ENCODE peak calls at places on chromosomes 6 and 20, in five cellular contexts. One of them, this sample, is unnamed.

GRCh38 chr20:22924949-22925612 is 110.0 kb upstream of the SSTR4 start:
- ATAC-seq in PC-3: no peak
- ATAC-seq in mucosa of descending colon: no peak
- ATAC-seq in gastroesophageal sphincter: no peak
- ATAC-seq in activated CD4-positive, CD25-positive, alpha-beta regulatory T cell treated with anti-CD3 and anti-CD28 coated beads, Interleukin-2, amount 50 U/mL, for 24 hours: no peak
- ATAC-seq in this sample: no peak

GRCh38 chr6:149032599-149033405 is 284.7 kb upstream of the TAB2 start:
- ATAC-seq in PC-3: peak
- ATAC-seq in mucosa of descending colon: peak
- ATAC-seq in gastroesophageal sphincter: no peak
- ATAC-seq in activated CD4-positive, CD25-positive, alpha-beta regulatory T cell treated with anti-CD3 and anti-CD28 coated beads, Interleukin-2, amount 50 U/mL, for 24 hours: peak
- ATAC-seq in this sample: peak

GRCh38 chr6:17972074-17972966 is 15.1 kb downstream of the KIF13A start:
- ATAC-seq in PC-3: no peak
- ATAC-seq in mucosa of descending colon: peak
- ATAC-seq in gastroesophageal sphincter: no peak
- ATAC-seq in activated CD4-positive, CD25-positive, alpha-beta regulatory T cell treated with anti-CD3 and anti-CD28 coated beads, Interleukin-2, amount 50 U/mL, for 24 hours: no peak
- ATAC-seq in this sample: no peak

GRCh38 chr6:163438940-163439335 is 24.4 kb downstream of the QKI start:
- ATAC-seq in PC-3: no peak
- ATAC-seq in mucosa of descending colon: no peak
- ATAC-seq in gastroesophageal sphincter: no peak
- ATAC-seq in activated CD4-positive, CD25-positive, alpha-beta regulatory T cell treated with anti-CD3 and anti-CD28 coated beads, Interleukin-2, amount 50 U/mL, for 24 hours: no peak
- ATAC-seq in this sample: no peak

GRCh38 chr20:50296450-50297375 is 106.1 kb downstream of the CEBPB start:
- ATAC-seq in PC-3: no peak
- ATAC-seq in mucosa of descending colon: no peak
- ATAC-seq in gastroesophageal sphincter: no peak
- ATAC-seq in activated CD4-positive, CD25-positive, alpha-beta regulatory T cell treated with anti-CD3 and anti-CD28 coated beads, Interleukin-2, amount 50 U/mL, for 24 hours: no peak
- ATAC-seq in this sample: no peak

GRCh38 chr20:50957798-50958732 is at the start of gene DPM1:
- ATAC-seq in PC-3: peak
- ATAC-seq in mucosa of descending colon: peak
- ATAC-seq in gastroesophageal sphincter: peak
- ATAC-seq in activated CD4-positive, CD25-positive, alpha-beta regulatory T cell treated with anti-CD3 and anti-CD28 coated beads, Interleukin-2, amount 50 U/mL, for 24 hours: peak
- ATAC-seq in this sample: peak

GRCh38 chr6:158680441-158680840 is 30.6 kb downstream of the SYTL3 start:
- ATAC-seq in PC-3: no peak
- ATAC-seq in mucosa of descending colon: no peak
- ATAC-seq in gastroesophageal sphincter: no peak
- ATAC-seq in activated CD4-positive, CD25-positive, alpha-beta regulatory T cell treated with anti-CD3 and anti-CD28 coated beads, Interleukin-2, amount 50 U/mL, for 24 hours: no peak
- ATAC-seq in this sample: no peak

GRCh38 chr20:10313701-10314100 is 95.1 kb downstream of the SNAP25 start:
- ATAC-seq in PC-3: no peak
- ATAC-seq in mucosa of descending colon: no peak
- ATAC-seq in gastroesophageal sphincter: no peak
- ATAC-seq in activated CD4-positive, CD25-positive, alpha-beta regulatory T cell treated with anti-CD3 and anti-CD28 coated beads, Interleukin-2, amount 50 U/mL, for 24 hours: no peak
- ATAC-seq in this sample: no peak

GRCh38 chr6:33846226-33846625 is 42.4 kb upstream of the MLN start:
- ATAC-seq in PC-3: no peak
- ATAC-seq in mucosa of descending colon: no peak
- ATAC-seq in gastroesophageal sphincter: no peak
- ATAC-seq in activated CD4-positive, CD25-positive, alpha-beta regulatory T cell treated with anti-CD3 and anti-CD28 coated beads, Interleukin-2, amount 50 U/mL, for 24 hours: no peak
- ATAC-seq in this sample: peak

GRCh38 chr6:150932976-150933375 is 67.5 kb downstream of the MTHFD1L start:
- ATAC-seq in PC-3: no peak
- ATAC-seq in mucosa of descending colon: no peak
- ATAC-seq in gastroesophageal sphincter: no peak
- ATAC-seq in activated CD4-positive, CD25-positive, alpha-beta regulatory T cell treated with anti-CD3 and anti-CD28 coated beads, Interleukin-2, amount 50 U/mL, for 24 hours: no peak
- ATAC-seq in this sample: no peak

GRCh38 chr6:16688984-16689636 is 72.2 kb downstream of the ATXN1 start:
- ATAC-seq in PC-3: peak
- ATAC-seq in mucosa of descending colon: no peak
- ATAC-seq in gastroesophageal sphincter: no peak
- ATAC-seq in activated CD4-positive, CD25-positive, alpha-beta regulatory T cell treated with anti-CD3 and anti-CD28 coated beads, Interleukin-2, amount 50 U/mL, for 24 hours: no peak
- ATAC-seq in this sample: no peak

GRCh38 chr6:136563386-136564152 is 13.3 kb upstream of the MAP7 start:
- ATAC-seq in PC-3: no peak
- ATAC-seq in mucosa of descending colon: no peak
- ATAC-seq in gastroesophageal sphincter: no peak
- ATAC-seq in activated CD4-positive, CD25-positive, alpha-beta regulatory T cell treated with anti-CD3 and anti-CD28 coated beads, Interleukin-2, amount 50 U/mL, for 24 hours: no peak
- ATAC-seq in this sample: no peak

GRCh38 chr6:156687875-156688549 is 89.2 kb upstream of the ARID1B start:
- ATAC-seq in PC-3: peak
- ATAC-seq in mucosa of descending colon: peak
- ATAC-seq in gastroesophageal sphincter: no peak
- ATAC-seq in activated CD4-positive, CD25-positive, alpha-beta regulatory T cell treated with anti-CD3 and anti-CD28 coated beads, Interleukin-2, amount 50 U/mL, for 24 hours: no peak
- ATAC-seq in this sample: no peak

GRCh38 chr6:156378853-156379252 is 398.3 kb upstream of the ARID1B start:
- ATAC-seq in PC-3: no peak
- ATAC-seq in mucosa of descending colon: no peak
- ATAC-seq in gastroesophageal sphincter: no peak
- ATAC-seq in activated CD4-positive, CD25-positive, alpha-beta regulatory T cell treated with anti-CD3 and anti-CD28 coated beads, Interleukin-2, amount 50 U/mL, for 24 hours: no peak
- ATAC-seq in this sample: peak

GRCh38 chr20:50820515-50821256 is 25.8 kb downstream of the BCAS4 start:
- ATAC-seq in PC-3: no peak
- ATAC-seq in mucosa of descending colon: no peak
- ATAC-seq in gastroesophageal sphincter: no peak
- ATAC-seq in activated CD4-positive, CD25-positive, alpha-beta regulatory T cell treated with anti-CD3 and anti-CD28 coated beads, Interleukin-2, amount 50 U/mL, for 24 hours: no peak
- ATAC-seq in this sample: no peak

GRCh38 chr20:62795023-62795761 is 1.1 kb upstream of the MRGBP start:
- ATAC-seq in PC-3: peak
- ATAC-seq in mucosa of descending colon: peak
- ATAC-seq in gastroesophageal sphincter: no peak
- ATAC-seq in activated CD4-positive, CD25-positive, alpha-beta regulatory T cell treated with anti-CD3 and anti-CD28 coated beads, Interleukin-2, amount 50 U/mL, for 24 hours: peak
- ATAC-seq in this sample: peak

GRCh38 chr6:1057490-1058135 is 254.3 kb upstream of the FOXQ1 start:
- ATAC-seq in PC-3: no peak
- ATAC-seq in mucosa of descending colon: no peak
- ATAC-seq in gastroesophageal sphincter: no peak
- ATAC-seq in activated CD4-positive, CD25-positive, alpha-beta regulatory T cell treated with anti-CD3 and anti-CD28 coated beads, Interleukin-2, amount 50 U/mL, for 24 hours: no peak
- ATAC-seq in this sample: no peak

GRCh38 chr6:168417158-168417557 is 23.8 kb upstream of the SMOC2 start:
- ATAC-seq in PC-3: no peak
- ATAC-seq in mucosa of descending colon: peak
- ATAC-seq in gastroesophageal sphincter: no peak
- ATAC-seq in activated CD4-positive, CD25-positive, alpha-beta regulatory T cell treated with anti-CD3 and anti-CD28 coated beads, Interleukin-2, amount 50 U/mL, for 24 hours: no peak
- ATAC-seq in this sample: no peak

GRCh38 chr20:31712112-31712553 is 10.5 kb downstream of the BCL2L1 start:
- ATAC-seq in PC-3: no peak
- ATAC-seq in mucosa of descending colon: peak
- ATAC-seq in gastroesophageal sphincter: peak
- ATAC-seq in activated CD4-positive, CD25-positive, alpha-beta regulatory T cell treated with anti-CD3 and anti-CD28 coated beads, Interleukin-2, amount 50 U/mL, for 24 hours: no peak
- ATAC-seq in this sample: no peak

GRCh38 chr6:117600008-117600743 is 2.1 kb downstream of the GOPC start:
- ATAC-seq in PC-3: no peak
- ATAC-seq in mucosa of descending colon: no peak
- ATAC-seq in gastroesophageal sphincter: no peak
- ATAC-seq in activated CD4-positive, CD25-positive, alpha-beta regulatory T cell treated with anti-CD3 and anti-CD28 coated beads, Interleukin-2, amount 50 U/mL, for 24 hours: no peak
- ATAC-seq in this sample: no peak

GRCh38 chr20:51034988-51035656 is 12.2 kb upstream of the KCNG1 start:
- ATAC-seq in PC-3: no peak
- ATAC-seq in mucosa of descending colon: no peak
- ATAC-seq in gastroesophageal sphincter: no peak
- ATAC-seq in activated CD4-positive, CD25-positive, alpha-beta regulatory T cell treated with anti-CD3 and anti-CD28 coated beads, Interleukin-2, amount 50 U/mL, for 24 hours: no peak
- ATAC-seq in this sample: no peak

GRCh38 chr6:35294308-35294945 is 3.2 kb upstream of the DEF6 start:
- ATAC-seq in PC-3: peak
- ATAC-seq in mucosa of descending colon: peak
- ATAC-seq in gastroesophageal sphincter: no peak
- ATAC-seq in activated CD4-positive, CD25-positive, alpha-beta regulatory T cell treated with anti-CD3 and anti-CD28 coated beads, Interleukin-2, amount 50 U/mL, for 24 hours: peak
- ATAC-seq in this sample: peak

GRCh38 chr6:34182751-34183531 is 37.1 kb upstream of the GRM4 start:
- ATAC-seq in PC-3: no peak
- ATAC-seq in mucosa of descending colon: peak
- ATAC-seq in gastroesophageal sphincter: no peak
- ATAC-seq in activated CD4-positive, CD25-positive, alpha-beta regulatory T cell treated with anti-CD3 and anti-CD28 coated beads, Interleukin-2, amount 50 U/mL, for 24 hours: peak
- ATAC-seq in this sample: peak